ENCODE peak calls at places on chromosomes 12 and 14, in four cellular contexts. Q is AG04450, X is neural crest cell, L is progenitor cell of endocrine pancreas. Z is an unnamed sample.

GRCh38 chr12:88693837-88694445 is 113.7 kb upstream of the KITLG start:
- DNase-seq in Q (no peak), X (no peak), L (no peak), Z (no peak)

GRCh38 chr14:71181215-71182003 is 274.1 kb downstream of the PCNX1 start:
- DNase-seq in Q (no peak), X (no peak), L (no peak), Z (no peak)

GRCh38 chr12:86530996-86531655 is 274.9 kb upstream of the MGAT4C start:
- DNase-seq in X (no peak), Q (no peak), L (no peak), Z (no peak)

GRCh38 chr14:71416392-71416791 is 509.1 kb downstream of the PCNX1 start:
- DNase-seq in L (no peak), Q (no peak), X (no peak), Z (no peak)

GRCh38 chr14:99579077-99579836 is 24.8 kb downstream of the CCDC85C start:
- DNase-seq in Q (no peak), L (peak), X (no peak), Z (no peak)

GRCh38 chr12:117967512-117967911 is 1.3 kb downstream of the KSR2 start:
- DNase-seq in X (no peak), L (no peak), Q (no peak), Z (no peak)

GRCh38 chr12:112798019-112798760 is 6.6 kb downstream of the RPH3A start:
- DNase-seq in X (no peak), Q (no peak), L (no peak), Z (no peak)

GRCh38 chr12:121709478-121709890 is 3.1 kb upstream of the TMEM120B start:
- DNase-seq in Q (no peak), X (no peak), L (no peak), Z (no peak)

GRCh38 chr12:29241821-29242591 is 92.9 kb downstream of the FAR2 start:
- DNase-seq in Q (peak), X (no peak), L (no peak), Z (no peak)

GRCh38 chr14:90087433-90087832 is 25.6 kb downstream of the KCNK13 start:
- DNase-seq in X (no peak), Q (peak), L (no peak), Z (no peak)

GRCh38 chr12:563899-564298 is 99.3 kb downstream of the NINJ2 start:
- DNase-seq in X (no peak), L (no peak), Q (no peak), Z (no peak)

GRCh38 chr14:103296007-103296406 is 38.0 kb upstream of the EIF5 start:
- DNase-seq in Q (no peak), X (no peak), L (no peak), Z (no peak)

GRCh38 chr14:103302966-103303365 is 31.1 kb upstream of the EIF5 start:
- DNase-seq in X (no peak), Q (no peak), L (no peak), Z (no peak)

GRCh38 chr14:103301512-103302197 is 32.4 kb upstream of the EIF5 start:
- DNase-seq in Q (no peak), L (no peak), X (no peak), Z (no peak)

GRCh38 chr14:103296987-103297386 is 37.0 kb upstream of the EIF5 start:
- DNase-seq in Q (no peak), L (no peak), X (no peak), Z (no peak)

DNA sequence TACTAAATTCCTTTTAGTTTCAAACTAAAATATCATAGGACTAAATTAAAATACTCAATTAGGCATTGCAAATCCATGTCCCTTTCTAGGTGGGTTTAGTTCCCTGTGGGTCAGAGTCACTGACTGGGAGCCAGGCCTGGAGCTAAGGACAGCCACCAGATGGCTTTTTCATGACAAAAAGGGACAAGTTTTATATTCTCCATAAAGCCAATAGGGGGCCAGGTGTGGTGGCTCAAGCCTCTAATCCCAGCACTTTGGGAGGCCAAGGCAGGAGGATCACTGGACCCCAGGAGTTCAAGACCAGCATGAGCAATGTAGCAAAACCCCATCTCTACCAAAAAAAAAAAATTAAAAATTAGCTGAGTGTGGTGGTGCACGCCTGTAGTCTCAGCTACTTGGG is 35.4 kb upstream of the EIF5 start:
- DNase-seq in L (no peak), Q (no peak), X (no peak), Z (no peak)
- TF ChIP-seq CTCF in L (no peak), Q (no peak), X (peak), Z (no peak)

GRCh38 chr12:20426956-20427355 is 58.6 kb downstream of the PDE3A start:
- DNase-seq in X (no peak), Q (no peak), L (no peak), Z (no peak)

GRCh38 chr12:20420557-20420956 is 52.2 kb downstream of the PDE3A start:
- DNase-seq in X (no peak), Q (no peak), L (no peak), Z (no peak)

GRCh38 chr12:20426191-20426590 is 57.9 kb downstream of the PDE3A start:
- DNase-seq in L (no peak), X (no peak), Q (no peak), Z (no peak)

GRCh38 chr12:20421338-20421890 is 53.1 kb downstream of the PDE3A start:
- DNase-seq in Q (no peak), X (no peak), L (no peak), Z (peak)

GRCh38 chr12:20423557-20423956 is 55.2 kb downstream of the PDE3A start:
- DNase-seq in X (no peak), Q (no peak), L (no peak), Z (no peak)
- TF ChIP-seq CTCF in X (no peak), Q (no peak), L (peak), Z (no peak)

GRCh38 chr12:32918890-32919791 is 22.6 kb upstream of the PKP2 start:
- DNase-seq in X (no peak), Q (no peak), L (no peak), Z (peak)
- TF ChIP-seq CTCF in X (peak), Q (no peak), L (peak), Z (peak)

DNA sequence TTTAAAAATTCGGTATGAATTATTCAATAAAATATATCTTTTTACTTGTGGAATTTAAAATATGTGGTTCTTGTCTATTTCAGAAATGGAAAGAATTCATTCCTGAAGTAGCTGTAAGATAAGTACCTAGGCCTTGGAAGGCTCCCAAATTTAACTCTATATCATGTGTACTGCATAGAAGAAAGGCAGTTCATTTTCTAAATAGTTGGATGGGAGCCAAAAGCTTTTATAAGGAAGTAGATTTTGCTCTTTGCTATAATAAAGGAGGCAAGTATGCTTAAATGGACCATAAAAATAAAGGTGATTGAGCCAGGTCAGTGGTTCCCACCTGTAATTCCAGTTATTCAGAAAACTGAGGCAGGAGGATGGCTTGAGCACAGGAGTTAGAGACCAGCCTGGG is 187.5 kb downstream of the ATXN7L3B start:
- DNase-seq in X (no peak), L (no peak), Q (no peak), Z (no peak)
- TF ChIP-seq CTCF in X (no peak), L (no peak), Q (no peak), Z (no peak)

GRCh38 chr12:50261654-50262053 is 21.7 kb downstream of the LIMA1 start:
- DNase-seq in X (no peak), Q (no peak), L (no peak), Z (no peak)
- TF ChIP-seq CTCF in X (no peak), Q (no peak), L (no peak), Z (no peak)

DNA sequence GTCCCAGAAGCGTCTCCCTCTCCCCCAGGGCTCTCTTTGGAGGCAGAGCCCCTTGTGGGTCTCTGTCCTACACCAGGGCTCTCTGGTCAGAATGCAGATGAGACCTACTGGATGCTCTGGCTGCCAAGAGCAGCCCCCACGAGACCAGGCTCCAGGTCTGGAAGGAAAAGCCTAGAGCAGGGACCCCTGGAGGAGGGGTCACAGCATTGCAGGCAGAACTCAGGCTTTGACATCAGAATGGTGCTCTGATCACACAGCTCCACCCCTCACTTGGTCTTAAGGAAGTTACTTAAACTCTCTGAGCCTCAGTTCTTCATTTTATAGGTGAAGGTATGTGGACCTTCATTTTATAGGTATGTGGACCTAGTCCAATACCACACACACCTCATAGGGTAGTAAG is 83.1 kb downstream of the ARL6IP4 start:
- DNase-seq in L (no peak), X (peak), Q (no peak), Z (no peak)
- TF ChIP-seq CTCF in L (peak), X (peak), Q (peak), Z (peak)

DNA sequence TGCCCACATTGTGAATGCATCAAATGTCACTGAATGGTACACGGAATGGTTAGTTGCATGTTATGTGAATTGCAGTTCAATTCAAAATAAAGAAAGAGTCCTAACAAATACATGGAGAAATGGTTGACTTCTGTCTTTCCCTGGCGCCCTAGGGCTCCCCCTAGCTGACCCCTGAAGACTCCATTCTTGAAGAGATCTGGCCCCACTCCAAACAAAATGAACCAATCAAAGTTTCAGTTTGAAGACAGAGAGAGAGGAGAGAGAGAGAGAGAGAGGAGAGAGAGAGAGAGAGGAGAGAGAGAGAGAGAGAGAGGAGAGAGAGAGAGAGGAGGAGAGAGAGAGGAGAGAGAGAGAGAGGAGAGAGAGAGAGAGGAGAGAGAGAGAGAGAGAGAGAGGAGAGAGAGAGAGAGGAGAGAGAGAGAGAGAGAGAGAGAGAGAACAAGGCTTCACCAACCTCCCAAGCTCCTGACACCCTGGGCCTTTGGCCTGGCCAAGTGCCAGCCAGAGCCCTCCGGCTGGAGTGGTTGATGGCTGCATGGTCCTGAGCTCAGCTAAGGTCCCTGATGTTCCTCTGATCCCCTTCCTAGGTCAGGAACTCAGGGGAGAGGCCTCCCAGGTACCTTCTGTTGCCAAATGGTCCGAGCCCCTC is 188.7 kb downstream of the ESRRB start:
- DNase-seq in X (no peak), Q (no peak), L (no peak), Z (no peak)
- TF ChIP-seq CTCF in X (no peak), Q (no peak), L (no peak), Z (no peak)

GRCh38 chr14:105022276-105022670 is 1.4 kb upstream of the CDCA4 start:
- DNase-seq in L (no peak), Q (no peak), X (no peak), Z (no peak)

GRCh38 chr14:105021656-105022275 is 883 bp upstream of the CDCA4 start:
- DNase-seq in X (peak), L (peak), Q (no peak), Z (peak)

GRCh38 chr14:105023144-105023543 is 2.3 kb upstream of the CDCA4 start:
- DNase-seq in L (no peak), X (no peak), Q (no peak), Z (no peak)

GRCh38 chr14:105019861-105020814 is 745 bp downstream of the CDCA4 start:
- DNase-seq in Q (no peak), X (peak), L (peak), Z (peak)

DNA sequence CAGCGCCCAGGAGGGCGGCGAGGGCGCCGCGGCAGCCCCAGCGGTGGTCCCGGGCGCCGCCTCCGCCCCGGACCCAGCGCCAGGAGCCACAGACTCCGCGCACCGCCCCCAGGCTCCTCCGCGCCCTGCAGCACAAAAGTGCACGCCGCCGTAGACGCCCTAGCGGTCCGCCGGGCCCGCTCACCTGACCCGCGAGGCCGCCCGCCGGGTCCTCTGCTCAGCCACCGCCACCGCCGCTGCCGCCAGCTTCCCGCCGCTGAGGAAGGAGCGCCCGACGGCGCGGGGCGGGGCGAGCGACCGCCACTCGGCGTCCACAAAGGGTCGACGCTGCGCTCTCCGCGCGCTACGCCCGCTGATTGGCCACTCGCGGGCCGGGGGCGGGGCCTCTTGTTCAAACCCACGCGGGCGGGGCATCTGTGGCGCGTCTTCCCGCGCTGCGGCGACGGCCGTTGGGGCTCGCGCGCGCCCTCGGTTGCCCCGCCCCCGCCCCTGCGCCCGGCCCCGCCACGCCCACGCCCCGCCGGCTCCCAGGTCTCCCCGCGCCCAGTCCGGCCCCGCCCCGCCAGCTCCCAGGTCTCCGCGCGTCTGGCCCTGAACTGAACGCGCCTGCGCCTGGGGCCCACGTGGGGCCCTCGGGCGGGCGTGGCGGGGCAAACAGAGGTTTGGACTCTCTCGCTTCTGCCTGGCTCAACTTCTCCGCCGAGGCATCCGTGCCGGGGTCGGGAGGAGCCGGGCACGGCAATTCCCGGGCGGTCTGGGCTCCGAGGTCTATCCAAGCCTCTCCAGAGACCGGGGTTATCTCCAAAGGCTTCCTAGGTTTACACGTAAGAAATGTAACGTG is at the start of gene CDCA4:
- DNase-seq in L (peak), X (peak), Q (peak), Z (peak)
- TF ChIP-seq CTCF in L (no peak), X (peak), Q (no peak), Z (no peak)

GRCh38 chr12:105504286-105504685 is 173.8 kb downstream of the C12orf75 start:
- DNase-seq in X (no peak), L (no peak), Q (no peak), Z (no peak)
- TF ChIP-seq CTCF in X (no peak), L (no peak), Q (peak), Z (no peak)

GRCh38 chr12:44248436-44248835 is 412.6 kb downstream of the TMEM117 start:
- DNase-seq in Q (no peak), L (no peak), X (no peak), Z (no peak)

GRCh38 chr12:44246481-44247105 is 410.7 kb downstream of the TMEM117 start:
- DNase-seq in Q (no peak), X (no peak), L (no peak), Z (no peak)

GRCh38 chr12:44253338-44253856 is 417.5 kb downstream of the TMEM117 start:
- DNase-seq in Q (no peak), L (no peak), X (no peak), Z (no peak)

GRCh38 chr12:44245932-44246331 is 410.1 kb downstream of the TMEM117 start:
- DNase-seq in X (no peak), L (no peak), Q (no peak), Z (no peak)

GRCh38 chr12:44247588-44247987 is 411.7 kb downstream of the TMEM117 start:
- DNase-seq in Q (no peak), L (no peak), X (no peak), Z (peak)
- TF ChIP-seq CTCF in Q (no peak), L (peak), X (peak), Z (no peak)